ENCODE peak calls at places on chromosomes 16 and 17, in nine cellular contexts. One of them, this sample, is unnamed. For H3K4me1, the result is how much of the 10 kb centered on the place peaks cover.

GRCh38 chr17:58331815-58332719 is 3.5 kb upstream of the TSPOAP1 start:
- DNase-seq in mammary epithelial cell: no peak
- DNase-seq in ovary: no peak
- DNase-seq in cardiac muscle cell: no peak
- DNase-seq in OCI-LY7: peak
- DNase-seq in tibial artery: peak
- DNase-seq in stomach: peak
- DNase-seq in psoas muscle: peak
- DNase-seq in colonic mucosa: peak
- DNase-seq in this sample: no peak

GRCh38 chr17:2172447-2172938 is 117.6 kb downstream of the HIC1 start:
- DNase-seq in mammary epithelial cell: peak
- DNase-seq in cardiac muscle cell: peak
- DNase-seq in psoas muscle: no peak
- DNase-seq in stomach: no peak
- DNase-seq in tibial artery: no peak
- DNase-seq in OCI-LY7: no peak
- DNase-seq in ovary: no peak
- DNase-seq in colonic mucosa: no peak
- DNase-seq in this sample: peak

GRCh38 chr17:11135819-11136218 is 105.2 kb upstream of the SHISA6 start:
- DNase-seq in ovary: no peak
- DNase-seq in OCI-LY7: no peak
- DNase-seq in mammary epithelial cell: no peak
- DNase-seq in stomach: no peak
- DNase-seq in colonic mucosa: no peak
- DNase-seq in cardiac muscle cell: no peak
- DNase-seq in tibial artery: no peak
- DNase-seq in psoas muscle: no peak
- DNase-seq in this sample: no peak

GRCh38 chr17:7404737-7405412 is 978 bp upstream of the TMEM256 start:
- DNase-seq in tibial artery: no peak
- DNase-seq in OCI-LY7: no peak
- DNase-seq in colonic mucosa: peak
- DNase-seq in mammary epithelial cell: no peak
- DNase-seq in cardiac muscle cell: peak
- DNase-seq in ovary: no peak
- DNase-seq in psoas muscle: peak
- DNase-seq in stomach: peak
- DNase-seq in this sample: no peak

GRCh38 chr17:48420823-48421222 is 9.2 kb downstream of the SKAP1 start:
- DNase-seq in OCI-LY7: no peak
- DNase-seq in tibial artery: no peak
- DNase-seq in psoas muscle: no peak
- DNase-seq in mammary epithelial cell: no peak
- DNase-seq in colonic mucosa: no peak
- DNase-seq in ovary: no peak
- DNase-seq in cardiac muscle cell: no peak
- DNase-seq in stomach: no peak
- DNase-seq in this sample: no peak

GRCh38 chr17:62929320-62929719 is 36.7 kb upstream of the TANC2 start:
- DNase-seq in mammary epithelial cell: peak
- DNase-seq in cardiac muscle cell: no peak
- DNase-seq in tibial artery: no peak
- DNase-seq in colonic mucosa: no peak
- DNase-seq in OCI-LY7: no peak
- DNase-seq in psoas muscle: no peak
- DNase-seq in ovary: no peak
- DNase-seq in stomach: no peak
- DNase-seq in this sample: peak

GRCh38 chr17:76368545-76368944 is 14.8 kb upstream of the PRPSAP1 start:
- DNase-seq in cardiac muscle cell: peak
- DNase-seq in psoas muscle: no peak
- DNase-seq in ovary: no peak
- DNase-seq in OCI-LY7: no peak
- DNase-seq in tibial artery: no peak
- DNase-seq in mammary epithelial cell: no peak
- DNase-seq in colonic mucosa: no peak
- DNase-seq in stomach: no peak
- DNase-seq in this sample: no peak

GRCh38 chr17:63693411-63694113 is 6.4 kb downstream of the LIMD2 start:
- DNase-seq in stomach: no peak
- DNase-seq in mammary epithelial cell: no peak
- DNase-seq in psoas muscle: no peak
- DNase-seq in cardiac muscle cell: no peak
- DNase-seq in tibial artery: no peak
- DNase-seq in OCI-LY7: no peak
- DNase-seq in colonic mucosa: no peak
- DNase-seq in ovary: no peak
- DNase-seq in this sample: no peak

GRCh38 chr16:47721016-47721673 is 260.0 kb downstream of the PHKB start:
- DNase-seq in tibial artery: no peak
- DNase-seq in stomach: no peak
- DNase-seq in OCI-LY7: no peak
- DNase-seq in ovary: no peak
- DNase-seq in psoas muscle: no peak
- DNase-seq in mammary epithelial cell: no peak
- DNase-seq in cardiac muscle cell: no peak
- DNase-seq in colonic mucosa: no peak
- DNase-seq in this sample: no peak

GRCh38 chr16:72109966-72110530 is 16.4 kb downstream of the DHX38 start:
- DNase-seq in tibial artery: no peak
- DNase-seq in ovary: no peak
- DNase-seq in colonic mucosa: no peak
- DNase-seq in OCI-LY7: no peak
- DNase-seq in mammary epithelial cell: no peak
- DNase-seq in psoas muscle: no peak
- DNase-seq in stomach: no peak
- DNase-seq in cardiac muscle cell: no peak
- DNase-seq in this sample: no peak

GRCh38 chr17:50026901-50027638 is 28.8 kb upstream of the ITGA3 start:
- DNase-seq in cardiac muscle cell: peak
- DNase-seq in psoas muscle: peak
- DNase-seq in OCI-LY7: peak
- DNase-seq in stomach: peak
- DNase-seq in colonic mucosa: peak
- DNase-seq in ovary: peak
- DNase-seq in mammary epithelial cell: peak
- DNase-seq in tibial artery: peak
- DNase-seq in this sample: peak

GRCh38 chr16:80554037-80554436 is 13.2 kb downstream of the DYNLRB2 start:
- DNase-seq in cardiac muscle cell: no peak
- DNase-seq in tibial artery: no peak
- DNase-seq in stomach: no peak
- DNase-seq in ovary: no peak
- DNase-seq in psoas muscle: no peak
- DNase-seq in colonic mucosa: no peak
- DNase-seq in OCI-LY7: no peak
- DNase-seq in mammary epithelial cell: no peak
- DNase-seq in this sample: no peak

GRCh38 chr17:68324114-68324513 is 32.8 kb downstream of the ARSG start:
- DNase-seq in tibial artery: no peak
- DNase-seq in OCI-LY7: no peak
- DNase-seq in colonic mucosa: no peak
- DNase-seq in mammary epithelial cell: no peak
- DNase-seq in ovary: no peak
- DNase-seq in psoas muscle: peak
- DNase-seq in cardiac muscle cell: no peak
- DNase-seq in stomach: no peak
- DNase-seq in this sample: no peak

GRCh38 chr17:9408381-9408780 is 167.2 kb downstream of the STX8 start:
- DNase-seq in cardiac muscle cell: no peak
- DNase-seq in stomach: no peak
- DNase-seq in mammary epithelial cell: peak
- DNase-seq in tibial artery: no peak
- DNase-seq in OCI-LY7: no peak
- DNase-seq in ovary: no peak
- DNase-seq in psoas muscle: no peak
- DNase-seq in colonic mucosa: no peak
- DNase-seq in this sample: no peak

GRCh38 chr17:5210091-5210490 is 18.4 kb upstream of the ZNF594 start:
- DNase-seq in stomach: no peak
- DNase-seq in psoas muscle: no peak
- DNase-seq in OCI-LY7: no peak
- DNase-seq in mammary epithelial cell: no peak
- DNase-seq in ovary: no peak
- DNase-seq in colonic mucosa: no peak
- DNase-seq in cardiac muscle cell: no peak
- DNase-seq in tibial artery: no peak
- DNase-seq in this sample: no peak

GRCh38 chr17:78714534-78714933 is 67.5 kb downstream of the CYTH1 start:
- DNase-seq in tibial artery: no peak
- DNase-seq in mammary epithelial cell: no peak
- DNase-seq in stomach: no peak
- DNase-seq in psoas muscle: no peak
- DNase-seq in colonic mucosa: no peak
- DNase-seq in cardiac muscle cell: no peak
- DNase-seq in OCI-LY7: peak
- DNase-seq in ovary: no peak
- DNase-seq in this sample: no peak
- H3K4me1 ChIP-seq in tibial artery: under half
- H3K4me1 ChIP-seq in mammary epithelial cell: under half
- H3K4me1 ChIP-seq in stomach: half or more
- H3K4me1 ChIP-seq in psoas muscle: half or more
- H3K4me1 ChIP-seq in colonic mucosa: under half
- H3K4me1 ChIP-seq in cardiac muscle cell: under half
- H3K4me1 ChIP-seq in OCI-LY7: half or more
- H3K4me1 ChIP-seq in ovary: under half
- H3K4me1 ChIP-seq in this sample: under half

GRCh38 chr16:50573279-50573678 is 25.1 kb downstream of the NKD1 start:
- DNase-seq in colonic mucosa: no peak
- DNase-seq in stomach: no peak
- DNase-seq in tibial artery: no peak
- DNase-seq in mammary epithelial cell: no peak
- DNase-seq in psoas muscle: no peak
- DNase-seq in cardiac muscle cell: no peak
- DNase-seq in ovary: no peak
- DNase-seq in OCI-LY7: no peak
- DNase-seq in this sample: no peak

GRCh38 chr16:50572700-50573099 is 24.5 kb downstream of the NKD1 start:
- DNase-seq in mammary epithelial cell: no peak
- DNase-seq in stomach: no peak
- DNase-seq in cardiac muscle cell: no peak
- DNase-seq in OCI-LY7: no peak
- DNase-seq in colonic mucosa: no peak
- DNase-seq in psoas muscle: no peak
- DNase-seq in tibial artery: no peak
- DNase-seq in ovary: no peak
- DNase-seq in this sample: no peak

GRCh38 chr16:50570354-50570753 is 22.2 kb downstream of the NKD1 start:
- DNase-seq in mammary epithelial cell: no peak
- DNase-seq in tibial artery: no peak
- DNase-seq in cardiac muscle cell: no peak
- DNase-seq in OCI-LY7: no peak
- DNase-seq in stomach: no peak
- DNase-seq in colonic mucosa: no peak
- DNase-seq in psoas muscle: no peak
- DNase-seq in ovary: no peak
- DNase-seq in this sample: no peak

GRCh38 chr16:50571786-50572185 is 23.6 kb downstream of the NKD1 start:
- DNase-seq in psoas muscle: no peak
- DNase-seq in mammary epithelial cell: no peak
- DNase-seq in OCI-LY7: no peak
- DNase-seq in colonic mucosa: no peak
- DNase-seq in tibial artery: no peak
- DNase-seq in ovary: no peak
- DNase-seq in stomach: no peak
- DNase-seq in cardiac muscle cell: no peak
- DNase-seq in this sample: no peak

DNA sequence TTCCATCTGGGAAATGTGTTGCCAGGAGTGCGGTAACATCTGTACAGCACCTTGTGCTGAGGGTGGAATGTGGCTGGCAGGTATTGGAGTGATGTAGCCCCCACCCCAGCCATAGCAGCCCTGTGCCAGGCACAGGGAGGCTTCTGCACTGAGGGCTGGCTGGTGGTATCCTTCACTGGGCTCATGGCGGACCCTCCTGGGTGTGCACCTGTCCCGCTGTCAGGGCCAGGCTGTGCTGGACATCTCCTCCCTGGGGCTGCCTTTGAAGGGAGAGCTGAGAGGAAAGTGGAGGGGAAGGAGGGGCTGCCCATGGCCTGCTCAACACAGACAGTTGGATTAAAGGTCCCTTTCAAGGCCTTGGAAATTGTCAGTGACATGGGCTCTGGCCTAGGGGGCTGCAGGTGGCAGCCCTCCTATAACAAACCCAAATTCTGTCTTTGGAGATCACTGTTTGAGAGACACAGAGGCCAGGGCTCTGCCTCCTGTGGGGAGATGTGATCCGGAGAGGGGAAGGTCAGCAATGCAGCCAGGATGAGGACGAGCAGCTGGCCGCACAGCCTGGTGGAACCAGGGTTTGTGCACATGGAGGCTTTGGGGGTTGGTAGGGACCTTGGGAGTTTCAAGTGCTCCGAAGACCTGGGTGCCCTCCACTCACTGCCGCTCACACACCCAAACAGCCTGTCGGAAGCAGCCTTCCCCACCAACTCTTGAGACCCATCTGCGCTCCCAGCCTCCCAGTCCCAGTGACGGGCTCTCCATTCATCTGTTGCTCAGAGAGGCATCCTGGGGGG is 22.8 kb downstream of the NKD1 start:
- DNase-seq in cardiac muscle cell: no peak
- DNase-seq in ovary: no peak
- DNase-seq in stomach: no peak
- DNase-seq in mammary epithelial cell: no peak
- DNase-seq in colonic mucosa: no peak
- DNase-seq in OCI-LY7: no peak
- DNase-seq in tibial artery: no peak
- DNase-seq in psoas muscle: no peak
- DNase-seq in this sample: no peak
- H3K4me1 ChIP-seq in cardiac muscle cell: under half
- H3K4me1 ChIP-seq in ovary: under half
- H3K4me1 ChIP-seq in stomach: under half
- H3K4me1 ChIP-seq in mammary epithelial cell: under half
- H3K4me1 ChIP-seq in colonic mucosa: under half
- H3K4me1 ChIP-seq in OCI-LY7: under half
- H3K4me1 ChIP-seq in tibial artery: under half
- H3K4me1 ChIP-seq in psoas muscle: under half
- H3K4me1 ChIP-seq in this sample: under half

GRCh38 chr16:9680968-9681367 is 501.3 kb downstream of the GRIN2A start:
- DNase-seq in tibial artery: no peak
- DNase-seq in colonic mucosa: no peak
- DNase-seq in mammary epithelial cell: no peak
- DNase-seq in OCI-LY7: no peak
- DNase-seq in ovary: no peak
- DNase-seq in psoas muscle: no peak
- DNase-seq in stomach: no peak
- DNase-seq in cardiac muscle cell: no peak
- DNase-seq in this sample: no peak
- H3K4me1 ChIP-seq in tibial artery: under half
- H3K4me1 ChIP-seq in colonic mucosa: under half
- H3K4me1 ChIP-seq in mammary epithelial cell: under half
- H3K4me1 ChIP-seq in OCI-LY7: under half
- H3K4me1 ChIP-seq in ovary: under half
- H3K4me1 ChIP-seq in psoas muscle: under half
- H3K4me1 ChIP-seq in stomach: under half
- H3K4me1 ChIP-seq in cardiac muscle cell: under half
- H3K4me1 ChIP-seq in this sample: under half

DNA sequence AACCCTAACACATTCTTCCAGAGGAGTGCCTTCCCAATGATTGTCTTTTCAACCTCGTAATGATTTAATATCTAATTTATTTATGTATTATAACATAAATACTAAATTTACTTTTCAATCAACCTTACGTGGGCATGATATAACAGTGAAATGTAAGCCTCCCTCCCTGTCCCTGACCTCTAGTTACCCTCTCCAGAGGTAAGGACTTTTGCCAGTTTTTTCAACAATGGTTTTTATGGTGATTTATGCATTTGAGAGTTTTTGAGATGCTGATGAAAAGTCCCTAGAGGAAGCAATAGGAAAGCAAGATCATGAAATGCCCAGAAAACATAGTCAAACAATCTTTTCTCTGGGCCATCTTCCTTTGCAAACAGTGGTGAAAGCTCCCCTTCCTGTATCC is 35.2 kb upstream of the PLLP start:
- DNase-seq in OCI-LY7: no peak
- DNase-seq in ovary: no peak
- DNase-seq in cardiac muscle cell: no peak
- DNase-seq in stomach: no peak
- DNase-seq in psoas muscle: no peak
- DNase-seq in colonic mucosa: no peak
- DNase-seq in tibial artery: no peak
- DNase-seq in mammary epithelial cell: no peak
- DNase-seq in this sample: no peak
- H3K4me1 ChIP-seq in OCI-LY7: under half
- H3K4me1 ChIP-seq in ovary: under half
- H3K4me1 ChIP-seq in cardiac muscle cell: under half
- H3K4me1 ChIP-seq in stomach: under half
- H3K4me1 ChIP-seq in psoas muscle: under half
- H3K4me1 ChIP-seq in colonic mucosa: under half
- H3K4me1 ChIP-seq in tibial artery: under half
- H3K4me1 ChIP-seq in mammary epithelial cell: under half
- H3K4me1 ChIP-seq in this sample: under half

This sample was measured in foreskin keratinocyte.